ENCODE peak calls at places on chromosomes 13 and 19, in seven cellular contexts. V is uterus, Q is brain microvascular endothelial cell, M is WERI-Rb-1, O is NCI-H2029, S is NCI-H1105, B is HCEC 1CT. Y is an unnamed sample.

GRCh38 chr13:34358811-34359513 is 541.0 kb downstream of the RFC3 start:
- DNase-seq in V (no peak), Q (peak), M (no peak), O (no peak), S (no peak), B (no peak), Y (no peak)

GRCh38 chr13:24038405-24038804 is 122.1 kb upstream of the SPATA13 start:
- DNase-seq in V (no peak), Q (peak), M (no peak), O (no peak), S (no peak), B (peak), Y (no peak)

GRCh38 chr13:46521921-46522691 is 30.9 kb upstream of the LRCH1 start:
- DNase-seq in V (no peak), Q (no peak), M (peak), O (no peak), S (no peak), B (no peak), Y (no peak)

GRCh38 chr19:41437944-41438574 is 1.7 kb downstream of the DMAC2 start:
- DNase-seq in V (no peak), Q (no peak), M (no peak), O (no peak), S (no peak), B (no peak), Y (no peak)

GRCh38 chr13:33224686-33225085 is 60.9 kb downstream of the STARD13 start:
- DNase-seq in V (no peak), Q (no peak), M (no peak), O (no peak), S (no peak), B (no peak), Y (no peak)

GRCh38 chr13:21124853-21125252 is 51.5 kb downstream of the SKA3 start:
- DNase-seq in V (no peak), Q (peak), M (peak), O (peak), S (peak), B (no peak), Y (no peak)

GRCh38 chr19:11279505-11280236 is 16.3 kb upstream of the TSPAN16 start:
- DNase-seq in V (no peak), Q (no peak), M (no peak), O (no peak), S (no peak), B (no peak), Y (no peak)

GRCh38 chr13:78228940-78229339 is 310.3 kb upstream of the EDNRB start:
- DNase-seq in V (no peak), Q (no peak), M (no peak), O (no peak), S (no peak), B (peak), Y (no peak)

GRCh38 chr13:41457589-41458186 is 338 bp downstream of the RGCC start:
- DNase-seq in V (no peak), Q (no peak), M (no peak), O (no peak), S (no peak), B (no peak), Y (no peak)

GRCh38 chr13:46679369-46680180 is 117.4 kb downstream of the ESD start:
- DNase-seq in V (peak), Q (peak), M (no peak), O (no peak), S (no peak), B (peak), Y (no peak)

GRCh38 chr19:49546825-49547565 is 19.2 kb downstream of the RCN3 start:
- DNase-seq in V (peak), Q (peak), M (peak), O (peak), S (peak), B (peak), Y (peak)

GRCh38 chr13:46146898-46147297 is 35.1 kb downstream of the LCP1 start:
- DNase-seq in V (no peak), Q (peak), M (peak), O (no peak), S (no peak), B (no peak), Y (no peak)